ENCODE peak calls at places on chromosomes 7 and 10, in ten cellular contexts. G, E, V, X, J, P, O, S, W and B are unnamed samples.

GRCh38 chr7:22156205-22156604 is 200.7 kb downstream of the RAPGEF5 start:
- DNase-seq in P (no peak), V (peak; percentile 78), W (no peak), X (peak; percentile 22), S (peak; percentile 25), E (no peak), G (no peak), O (no peak), J (no peak), B (peak; percentile 49)

GRCh38 chr7:96329189-96329588 is 7.3 kb upstream of the SLC25A13 start:
- DNase-seq in E (no peak), O (no peak), X (no peak), J (no peak), G (no peak), P (no peak), S (no peak), V (no peak), W (no peak), B (no peak)

GRCh38 chr7:152025937-152026890 is 740 bp downstream of the GALNT11 start:
- DNase-seq in J (no peak), W (no peak), S (no peak), P (no peak), G (no peak), X (no peak), V (no peak), E (no peak), O (no peak), B (no peak)

GRCh38 chr10:123451607-123452245 is 214.4 kb upstream of the GPR26 start:
- DNase-seq in P (no peak), J (no peak), V (no peak), G (no peak), X (peak; percentile 20), S (no peak), O (no peak), E (no peak), W (no peak), B (no peak)

GRCh38 chr10:11016959-11017574 is 605 bp upstream of the CELF2 start:
- DNase-seq in J (no peak), W (no peak), V (no peak), X (no peak), P (no peak), G (no peak), E (no peak), S (no peak), O (no peak), B (no peak)

GRCh38 chr10:84244651-84245270 is at the start of gene RGR:
- DNase-seq in P (peak; percentile 26), G (no peak), W (peak; percentile 60), V (no peak), X (no peak), O (no peak), E (no peak), S (no peak), J (peak; percentile 24), B (no peak)

GRCh38 chr10:65861249-65861648 is 1064.6 kb upstream of the LRRTM3 start:
- DNase-seq in G (no peak), V (peak; percentile 54), W (no peak), J (no peak), O (no peak), E (no peak), S (no peak), P (no peak), X (peak; percentile 6), B (no peak)

GRCh38 chr10:102268333-102268999 is 23.1 kb downstream of the GBF1 start:
- DNase-seq in G (no peak), S (no peak), W (no peak), E (no peak), X (no peak), V (no peak), O (no peak), J (no peak), P (no peak), B (no peak)

GRCh38 chr7:142441074-142441403 is 183.2 kb upstream of the PRSS58 start:
- DNase-seq in W (no peak), S (no peak), E (no peak), V (no peak), P (no peak), J (no peak), G (no peak), O (no peak), X (no peak), B (no peak)

GRCh38 chr7:102993532-102994029 is 80.8 kb downstream of the LRRC17 start:
- DNase-seq in V (no peak), P (no peak), S (peak; percentile 22), W (no peak), E (no peak), J (no peak), O (no peak), G (peak; percentile 26), X (peak; percentile 16), B (peak; percentile 63)

GRCh38 chr7:77235280-77235679 is 35.7 kb upstream of the FGL2 start:
- DNase-seq in X (no peak), G (no peak), J (no peak), V (peak; percentile 27), O (no peak), E (no peak), P (no peak), S (no peak), W (no peak), B (no peak)

GRCh38 chr7:70736715-70737460 is 395.1 kb upstream of the GALNT17 start:
- DNase-seq in X (no peak), W (no peak), J (peak; percentile 31), G (peak; percentile 39), S (no peak), O (no peak), P (no peak), V (peak; percentile 56), E (no peak), B (peak; percentile 48)

GRCh38 chr7:44633254-44634186 is 27.1 kb downstream of the OGDH start:
- DNase-seq in P (peak; percentile 24), W (peak; percentile 52), V (peak; percentile 92), G (peak; percentile 90), E (peak; percentile 52), J (peak; percentile 73), S (no peak), X (no peak), O (no peak), B (peak; percentile 99)

GRCh38 chr7:151008511-151009323 is 15.6 kb downstream of the ATG9B start:
- DNase-seq in E (peak; percentile 68), O (no peak), V (no peak), J (peak; percentile 76), P (no peak), X (peak; percentile 50), W (peak; percentile 74), G (no peak), S (no peak), B (no peak)

GRCh38 chr7:49852619-49853462 is 79.4 kb downstream of the VWC2 start:
- DNase-seq in O (no peak), G (no peak), E (peak; percentile 24), W (no peak), J (peak; percentile 26), S (peak; percentile 62), P (no peak), V (peak; percentile 50), X (peak; percentile 63), B (peak; percentile 49)

GRCh38 chr7:95905165-95905564 is 132.8 kb downstream of the DYNC1I1 start:
- DNase-seq in E (no peak), V (peak; percentile 12), X (no peak), J (no peak), S (no peak), G (no peak), O (no peak), W (no peak), P (no peak), B (no peak)

GRCh38 chr10:77583527-77583926 is 54.1 kb downstream of the KCNMA1 start:
- DNase-seq in J (no peak), S (no peak), W (no peak), G (no peak), P (no peak), V (no peak), O (no peak), X (no peak), E (no peak), B (no peak)

GRCh38 chr7:38607466-38607865 is 23.7 kb downstream of the AMPH start:
- DNase-seq in W (no peak), E (no peak), V (no peak), G (no peak), O (no peak), J (no peak), S (no peak), X (no peak), P (no peak), B (no peak)
- H3K4me3 ChIP-seq in W (no peak overlapping the region), E (no peak overlapping the region), V (no peak overlapping the region), G (no peak overlapping the region), O (no peak overlapping the region), J (no peak overlapping the region), S (no peak overlapping the region), X (no peak overlapping the region), P (no peak overlapping the region), B (no peak overlapping the region)

GRCh38 chr7:26843696-26844095 is 20.7 kb downstream of the SKAP2 start:
- DNase-seq in S (no peak), E (no peak), W (no peak), P (no peak), J (no peak), V (no peak), O (no peak), X (peak; percentile 55), G (no peak), B (no peak)
- TF ChIP-seq CTCF in S (peak; percentile 54), E (no peak), W (no peak), P (no peak), J (no peak), V (peak; percentile 14), O (peak; percentile 64), X (peak; percentile 40), G (peak; percentile 20), B (peak; percentile 8)

GRCh38 chr10:17062493-17063487 is 66.8 kb downstream of the CUBN start:
- DNase-seq in S (peak; percentile 93), V (peak; percentile 94), E (no peak), P (peak; percentile 43), G (peak; percentile 73), O (peak; percentile 75), J (peak; percentile 43), X (peak; percentile 83), W (no peak), B (peak; percentile 77)

GRCh38 chr10:17060289-17060688 is 69.3 kb downstream of the CUBN start:
- DNase-seq in E (no peak), S (no peak), W (no peak), G (no peak), O (no peak), J (no peak), P (no peak), X (no peak), V (no peak), B (no peak)

GRCh38 chr10:17064435-17064834 is 65.2 kb downstream of the CUBN start:
- DNase-seq in G (no peak), V (no peak), X (no peak), J (no peak), E (no peak), P (no peak), S (no peak), O (no peak), W (no peak), B (no peak)

GRCh38 chr10:17061418-17061817 is 68.2 kb downstream of the CUBN start:
- DNase-seq in J (no peak), X (no peak), P (no peak), V (peak; percentile 64), G (no peak), S (no peak), O (no peak), E (no peak), W (no peak), B (no peak)

GRCh38 chr10:17062009-17062408 is 67.6 kb downstream of the CUBN start:
- DNase-seq in S (no peak), G (no peak), X (peak; percentile 11), J (no peak), P (no peak), E (no peak), V (no peak), O (no peak), W (no peak), B (peak; percentile 79)
- H3K4me3 ChIP-seq in S (no peak overlapping the region), G (no peak overlapping the region), X (no peak overlapping the region), J (no peak overlapping the region), P (no peak overlapping the region), E (no peak overlapping the region), V (no peak overlapping the region), O (no peak overlapping the region), W (no peak overlapping the region), B (no peak overlapping the region)

GRCh38 chr10:94963901-94964300 is 25.4 kb downstream of the CYP2C9 start:
- DNase-seq in O (no peak), P (no peak), W (no peak), S (peak; percentile 27), J (no peak), G (no peak), X (peak; percentile 68), E (no peak), V (peak; percentile 26), B (peak; percentile 2)
- TF ChIP-seq CTCF in O (peak; percentile 73), P (no peak), W (peak; percentile 63), S (peak; percentile 88), J (no peak), G (peak; percentile 49), X (peak; percentile 63), E (peak; percentile 50), V (peak; percentile 52), B (peak; percentile 69)